ENCODE peak calls at places on chromosome 13, in five cellular contexts. Y is activated T-helper 9 cell treated with anti-CD3 and anti-CD28 coated beads, Interleukin-2, amount 50 U/mL, for 16 hours; Q is fibroblast of gingiva; N is occipital lobe; V is activated CD4-positive, CD25-positive, alpha-beta regulatory T cell treated with anti-CD3 and anti-CD28 coated beads, Interleukin-2, amount 50 U/mL, for 16 hours. M is an unnamed sample.

GRCh38 chr13:95684463-95684862 is 7.5 kb downstream of the DNAJC3 start:
- DNase-seq in Q (no peak), Y (no peak), V (no peak), N (no peak), M (no peak)

GRCh38 chr13:113472355-113473025 is 18.0 kb downstream of the DCUN1D2 start:
- DNase-seq in Q (no peak), N (no peak), Y (no peak), V (no peak), M (no peak)

GRCh38 chr13:85567909-85568308 is 231.3 kb downstream of the SLITRK6 start:
- DNase-seq in Y (no peak), V (no peak), Q (no peak), N (no peak), M (no peak)

GRCh38 chr13:61685683-61686013 is 270.0 kb upstream of the PCDH20 start:
- DNase-seq in N (no peak), V (no peak), Y (no peak), Q (no peak), M (no peak)

GRCh38 chr13:51444922-51445321 is 7.9 kb downstream of the INTS6 start:
- DNase-seq in Y (no peak), V (no peak), N (no peak), Q (peak), M (peak)

GRCh38 chr13:48578516-48579166 is 45.8 kb upstream of the RCBTB2 start:
- DNase-seq in N (no peak), Q (no peak), Y (no peak), V (no peak), M (no peak)

GRCh38 chr13:75365724-75366173 is 116.2 kb downstream of the TBC1D4 start:
- DNase-seq in V (peak), N (no peak), Q (peak), Y (no peak), M (peak)

GRCh38 chr13:40228981-40229380 is 437.5 kb downstream of the FOXO1 start:
- DNase-seq in N (no peak), Y (no peak), Q (no peak), V (no peak), M (peak)

GRCh38 chr13:113526466-113527220 is 36.1 kb upstream of the DCUN1D2 start:
- DNase-seq in Y (no peak), V (no peak), Q (no peak), N (no peak), M (no peak)

GRCh38 chr13:57624565-57625435 is 6.7 kb upstream of the PCDH17 start:
- DNase-seq in Y (no peak), Q (peak), V (no peak), N (peak), M (peak)

GRCh38 chr13:77692746-77693448 is 4.6 kb upstream of the SLAIN1 start:
- DNase-seq in V (no peak), Y (no peak), Q (no peak), N (no peak), M (peak)

GRCh38 chr13:113291997-113292862 is 4.8 kb upstream of the LAMP1 start:
- DNase-seq in N (no peak), Q (peak), Y (no peak), V (no peak), M (peak)

GRCh38 chr13:42405665-42406390 is 133.9 kb downstream of the AKAP11 start:
- DNase-seq in Y (peak), Q (peak), V (no peak), N (no peak), M (no peak)

GRCh38 chr13:43760257-43760656 is 26.5 kb downstream of the ENOX1 start:
- DNase-seq in Y (no peak), V (no peak), Q (no peak), N (no peak), M (no peak)

GRCh38 chr13:114062341-114062740 is 70.1 kb downstream of the RASA3 start:
- DNase-seq in Q (no peak), N (no peak), V (no peak), Y (no peak), M (no peak)

GRCh38 chr13:43572601-43573360 is 214.0 kb downstream of the ENOX1 start:
- DNase-seq in N (no peak), Y (no peak), Q (peak), V (no peak), M (peak)

GRCh38 chr13:108915634-108916497 is 286.5 kb downstream of the MYO16 start:
- DNase-seq in V (peak), N (no peak), Q (peak), Y (peak), M (peak)

GRCh38 chr13:77113496-77113895 is 86.5 kb upstream of the FBXL3 start:
- DNase-seq in V (no peak), Y (no peak), Q (peak), N (no peak), M (no peak)

GRCh38 chr13:101545521-101545920 is 93.0 kb downstream of the ITGBL1 start:
- DNase-seq in N (no peak), Q (no peak), V (no peak), Y (no peak), M (peak)

GRCh38 chr13:81760316-81760715 is 1419.4 kb upstream of the SPRY2 start:
- DNase-seq in V (no peak), Y (no peak), Q (no peak), N (no peak), M (no peak)

GRCh38 chr13:114224201-114224600 is 10.5 kb upstream of the CDC16 start:
- DNase-seq in N (no peak), V (no peak), Q (no peak), Y (no peak), M (no peak)

GRCh38 chr13:72726721-72727416 is 560 bp downstream of the MZT1 start:
- DNase-seq in Y (peak), N (peak), Q (no peak), V (peak), M (peak)

GRCh38 chr13:41428155-41428554 is 29.2 kb upstream of the RGCC start:
- DNase-seq in Q (no peak), Y (peak), V (no peak), N (no peak), M (no peak)

GRCh38 chr13:91375119-91375729 is 23.2 kb upstream of the GPC5 start:
- DNase-seq in N (no peak), V (no peak), Q (no peak), Y (no peak), M (no peak)

GRCh38 chr13:65913173-65913572 is 1317.0 kb downstream of the PCDH9 start:
- DNase-seq in Y (no peak), V (no peak), Q (peak), N (no peak), M (peak)

GRCh38 chr13:113971471-113972231 is 2.2 kb downstream of the C13orf46 start:
- DNase-seq in Q (no peak), V (no peak), N (no peak), Y (no peak), M (no peak)

GRCh38 chr13:95301135-95301946 is at the start of gene ABCC4:
- DNase-seq in Q (peak), V (peak), Y (peak), N (no peak), M (peak)

GRCh38 chr13:66322193-66322592 is 907.9 kb downstream of the PCDH9 start:
- DNase-seq in Y (no peak), V (no peak), Q (no peak), N (no peak), M (no peak)

GRCh38 chr13:100436099-100436498 is 152.5 kb downstream of the GGACT start:
- DNase-seq in V (no peak), Q (no peak), N (no peak), Y (no peak), M (no peak)

GRCh38 chr13:87524775-87525174 is 146.4 kb upstream of the SLITRK5 start:
- DNase-seq in V (no peak), Q (no peak), Y (no peak), N (no peak), M (peak)

GRCh38 chr13:32537580-32538233 is 888 bp downstream of the N4BP2L2 start:
- DNase-seq in Y (peak), V (no peak), Q (peak), N (no peak), M (peak)

GRCh38 chr13:113538689-113539058 is 45.9 kb upstream of the TFDP1 start:
- DNase-seq in V (no peak), N (no peak), Y (no peak), Q (no peak), M (no peak)

GRCh38 chr13:90336507-90336906 is 1011.0 kb upstream of the MIR17HG start:
- DNase-seq in N (no peak), Y (no peak), V (no peak), Q (no peak), M (no peak)

M was measured in fibroblast of lung.